ENCODE peak calls at places on chromosomes 5 and 9, in nine cellular contexts. One of them, this sample, is unnamed.

GRCh38 chr5:144913661-144914060 is 743.0 kb downstream of the KCTD16 start:
- DNase-seq in NCI-H2029: no peak
- DNase-seq in stimulated activated CD8-positive, alpha-beta memory T cell treated with anti-CD3 and anti-CD28 coated beads, Interleukin-4, amount 100 ng/mL, for 1 hour: no peak
- DNase-seq in glutamatergic neuron: no peak
- DNase-seq in anterior cingulate cortex: no peak
- DNase-seq in HCT116: no peak
- DNase-seq in T-helper 1 cell: no peak
- DNase-seq in AG04450: no peak
- DNase-seq in 8988T: no peak
- DNase-seq in this sample: no peak

GRCh38 chr5:77015938-77016569 is 14.2 kb upstream of the AGGF1 start:
- DNase-seq in NCI-H2029: no peak
- DNase-seq in stimulated activated CD8-positive, alpha-beta memory T cell treated with anti-CD3 and anti-CD28 coated beads, Interleukin-4, amount 100 ng/mL, for 1 hour: no peak
- DNase-seq in glutamatergic neuron: no peak
- DNase-seq in anterior cingulate cortex: no peak
- DNase-seq in HCT116: peak; percentile 57
- DNase-seq in T-helper 1 cell: no peak
- DNase-seq in AG04450: peak; percentile 23
- DNase-seq in 8988T: no peak
- DNase-seq in this sample: no peak

GRCh38 chr5:56019306-56020272 is 24.8 kb upstream of the IL6ST start:
- DNase-seq in NCI-H2029: no peak
- DNase-seq in stimulated activated CD8-positive, alpha-beta memory T cell treated with anti-CD3 and anti-CD28 coated beads, Interleukin-4, amount 100 ng/mL, for 1 hour: no peak
- DNase-seq in glutamatergic neuron: no peak
- DNase-seq in anterior cingulate cortex: no peak
- DNase-seq in HCT116: no peak
- DNase-seq in T-helper 1 cell: no peak
- DNase-seq in AG04450: no peak
- DNase-seq in 8988T: no peak
- DNase-seq in this sample: no peak

GRCh38 chr5:103587185-103587748 is 24.7 kb upstream of the NUDT12 start:
- DNase-seq in NCI-H2029: peak; percentile 50
- DNase-seq in stimulated activated CD8-positive, alpha-beta memory T cell treated with anti-CD3 and anti-CD28 coated beads, Interleukin-4, amount 100 ng/mL, for 1 hour: no peak
- DNase-seq in glutamatergic neuron: no peak
- DNase-seq in anterior cingulate cortex: no peak
- DNase-seq in HCT116: no peak
- DNase-seq in T-helper 1 cell: no peak
- DNase-seq in AG04450: no peak
- DNase-seq in 8988T: no peak
- DNase-seq in this sample: no peak

GRCh38 chr9:96604005-96604320 is 15.7 kb downstream of the CDC14B start:
- DNase-seq in NCI-H2029: no peak
- DNase-seq in stimulated activated CD8-positive, alpha-beta memory T cell treated with anti-CD3 and anti-CD28 coated beads, Interleukin-4, amount 100 ng/mL, for 1 hour: no peak
- DNase-seq in glutamatergic neuron: no peak
- DNase-seq in anterior cingulate cortex: no peak
- DNase-seq in HCT116: no peak
- DNase-seq in T-helper 1 cell: no peak
- DNase-seq in AG04450: no peak
- DNase-seq in 8988T: no peak
- DNase-seq in this sample: no peak

GRCh38 chr5:88837817-88838216 is 45.2 kb downstream of the MEF2C start:
- DNase-seq in NCI-H2029: no peak
- DNase-seq in stimulated activated CD8-positive, alpha-beta memory T cell treated with anti-CD3 and anti-CD28 coated beads, Interleukin-4, amount 100 ng/mL, for 1 hour: no peak
- DNase-seq in glutamatergic neuron: no peak
- DNase-seq in anterior cingulate cortex: no peak
- DNase-seq in HCT116: no peak
- DNase-seq in T-helper 1 cell: no peak
- DNase-seq in AG04450: no peak
- DNase-seq in 8988T: no peak
- DNase-seq in this sample: no peak

GRCh38 chr9:87950765-87951488 is 23.4 kb downstream of the CDK20 start:
- DNase-seq in NCI-H2029: peak; percentile 8
- DNase-seq in stimulated activated CD8-positive, alpha-beta memory T cell treated with anti-CD3 and anti-CD28 coated beads, Interleukin-4, amount 100 ng/mL, for 1 hour: no peak
- DNase-seq in glutamatergic neuron: peak; percentile 35
- DNase-seq in anterior cingulate cortex: no peak
- DNase-seq in HCT116: peak; percentile 28
- DNase-seq in T-helper 1 cell: no peak
- DNase-seq in AG04450: no peak
- DNase-seq in 8988T: peak; percentile 53
- DNase-seq in this sample: no peak

GRCh38 chr5:147554285-147554817 is 44.5 kb upstream of the DPYSL3 start:
- DNase-seq in NCI-H2029: peak; percentile 24
- DNase-seq in stimulated activated CD8-positive, alpha-beta memory T cell treated with anti-CD3 and anti-CD28 coated beads, Interleukin-4, amount 100 ng/mL, for 1 hour: no peak
- DNase-seq in glutamatergic neuron: no peak
- DNase-seq in anterior cingulate cortex: no peak
- DNase-seq in HCT116: no peak
- DNase-seq in T-helper 1 cell: no peak
- DNase-seq in AG04450: no peak
- DNase-seq in 8988T: no peak
- DNase-seq in this sample: no peak

GRCh38 chr5:32147236-32147635 is 26.9 kb downstream of the GOLPH3 start:
- DNase-seq in NCI-H2029: no peak
- DNase-seq in stimulated activated CD8-positive, alpha-beta memory T cell treated with anti-CD3 and anti-CD28 coated beads, Interleukin-4, amount 100 ng/mL, for 1 hour: no peak
- DNase-seq in glutamatergic neuron: no peak
- DNase-seq in anterior cingulate cortex: no peak
- DNase-seq in HCT116: no peak
- DNase-seq in T-helper 1 cell: no peak
- DNase-seq in AG04450: no peak
- DNase-seq in 8988T: no peak
- DNase-seq in this sample: no peak

GRCh38 chr5:111223790-111224560 is at the start of gene CAMK4:
- DNase-seq in NCI-H2029: peak; percentile 6
- DNase-seq in stimulated activated CD8-positive, alpha-beta memory T cell treated with anti-CD3 and anti-CD28 coated beads, Interleukin-4, amount 100 ng/mL, for 1 hour: peak; percentile 43
- DNase-seq in glutamatergic neuron: peak; percentile 91
- DNase-seq in anterior cingulate cortex: peak; percentile 23
- DNase-seq in HCT116: peak; percentile 27
- DNase-seq in T-helper 1 cell: peak; percentile 86
- DNase-seq in AG04450: peak; percentile 23
- DNase-seq in 8988T: peak; percentile 75
- DNase-seq in this sample: no peak

GRCh38 chr5:149725296-149725695 is 4.8 kb upstream of the PPARGC1B start:
- DNase-seq in NCI-H2029: no peak
- DNase-seq in stimulated activated CD8-positive, alpha-beta memory T cell treated with anti-CD3 and anti-CD28 coated beads, Interleukin-4, amount 100 ng/mL, for 1 hour: no peak
- DNase-seq in glutamatergic neuron: no peak
- DNase-seq in anterior cingulate cortex: no peak
- DNase-seq in HCT116: no peak
- DNase-seq in T-helper 1 cell: no peak
- DNase-seq in AG04450: no peak
- DNase-seq in 8988T: no peak
- DNase-seq in this sample: no peak

GRCh38 chr5:96595300-96596090 is 66.7 kb upstream of the CAST start:
- DNase-seq in NCI-H2029: no peak
- DNase-seq in stimulated activated CD8-positive, alpha-beta memory T cell treated with anti-CD3 and anti-CD28 coated beads, Interleukin-4, amount 100 ng/mL, for 1 hour: no peak
- DNase-seq in glutamatergic neuron: no peak
- DNase-seq in anterior cingulate cortex: no peak
- DNase-seq in HCT116: no peak
- DNase-seq in T-helper 1 cell: no peak
- DNase-seq in AG04450: no peak
- DNase-seq in 8988T: no peak
- DNase-seq in this sample: no peak

This sample was measured in cortex of kidney.